ENCODE peak calls at places on chromosomes 6 and 20, in seven cellular contexts. A is H1, O is IMR-90, M is mesenchymal stem cell, D is neuronal stem cell, K is H9, X is trophoblast cell. N is an unnamed sample.

GRCh38 chr6:137452331-137452894 is 41.8 kb downstream of the OLIG3 start:
- DNase-seq in A (no peak), O (peak; percentile 42), M (no peak), D (no peak), K (no peak), X (no peak), N (no peak)

GRCh38 chr6:162149786-162150185 is 577.8 kb downstream of the PRKN start:
- DNase-seq in A (no peak), O (no peak), M (no peak), D (no peak), K (no peak), X (no peak), N (no peak)

GRCh38 chr20:46713957-46714834 is 4.7 kb downstream of the SLC2A10 start:
- DNase-seq in A (no peak), O (no peak), M (no peak), D (no peak), K (no peak), X (no peak), N (no peak)

GRCh38 chr6:130489514-130489913 is 123.7 kb downstream of the TMEM200A start:
- DNase-seq in A (no peak), O (no peak), M (no peak), D (no peak), K (no peak), X (peak; percentile 37), N (no peak)

GRCh38 chr6:46042355-46042999 is 26.8 kb upstream of the CLIC5 start:
- DNase-seq in A (no peak), O (peak; percentile 11), M (peak; percentile 60), D (peak; percentile 21), K (peak; percentile 50), X (peak; percentile 15), N (peak; percentile 81)

GRCh38 chr6:140285471-140285870 is 911.0 kb upstream of the CITED2 start:
- DNase-seq in A (no peak), O (no peak), M (peak; percentile 14), D (no peak), K (no peak), X (no peak), N (no peak)

GRCh38 chr20:18984238-18985200 is 170.9 kb downstream of the SCP2D1 start:
- DNase-seq in A (no peak), O (no peak), M (no peak), D (no peak), K (no peak), X (no peak), N (peak; percentile 16)

GRCh38 chr6:166152660-166153059 is 15.0 kb downstream of the TBXT start:
- DNase-seq in A (no peak), O (no peak), M (no peak), D (no peak), K (no peak), X (no peak), N (no peak)

GRCh38 chr6:8549381-8549780 is 114.0 kb upstream of the SLC35B3 start:
- DNase-seq in A (no peak), O (no peak), M (no peak), D (no peak), K (no peak), X (peak; percentile 66), N (peak; percentile 87)

GRCh38 chr6:137878810-137879285 is 11.8 kb downstream of the TNFAIP3 start:
- DNase-seq in A (peak; percentile 25), O (no peak), M (peak; percentile 15), D (peak; percentile 51), K (peak; percentile 89), X (no peak), N (peak; percentile 92)

GRCh38 chr20:59662161-59662560 is 57.8 kb downstream of the PHACTR3 start:
- DNase-seq in A (no peak), O (no peak), M (no peak), D (no peak), K (no peak), X (no peak), N (no peak)

GRCh38 chr20:35284992-35285805 is 627 bp upstream of the EIF6 start:
- DNase-seq in A (no peak), O (no peak), M (no peak), D (no peak), K (no peak), X (no peak), N (no peak)

GRCh38 chr20:44967207-44967807 is 995 bp downstream of the STK4 start:
- DNase-seq in A (no peak), O (no peak), M (peak; percentile 18), D (no peak), K (no peak), X (no peak), N (no peak)

GRCh38 chr6:125325586-125325985 is 23.8 kb upstream of the HDDC2 start:
- DNase-seq in A (no peak), O (no peak), M (peak; percentile 37), D (no peak), K (no peak), X (no peak), N (no peak)

GRCh38 chr6:67369679-67370078 is 1265.4 kb upstream of the ADGRB3 start:
- DNase-seq in A (no peak), O (no peak), M (no peak), D (no peak), K (no peak), X (no peak), N (no peak)

GRCh38 chr6:143264291-143264834 is 186.1 kb downstream of the ADAT2 start:
- DNase-seq in A (no peak), O (no peak), M (no peak), D (no peak), K (no peak), X (no peak), N (no peak)

GRCh38 chr20:22568872-22569344 is 15.5 kb downstream of the FOXA2 start:
- DNase-seq in A (no peak), O (no peak), M (no peak), D (no peak), K (no peak), X (no peak), N (peak; percentile 19)

GRCh38 chr20:33209789-33210188 is 7.4 kb upstream of the BPIFA3 start:
- DNase-seq in A (no peak), O (peak; percentile 52), M (peak; percentile 61), D (peak; percentile 85), K (peak; percentile 84), X (peak; percentile 79), N (peak; percentile 90)

GRCh38 chr20:6074145-6074561 is 20.3 kb upstream of the LRRN4 start:
- DNase-seq in A (no peak), O (no peak), M (peak; percentile 38), D (no peak), K (peak; percentile 38), X (no peak), N (peak; percentile 81)

GRCh38 chr20:22630698-22631097 is 46.3 kb upstream of the FOXA2 start:
- DNase-seq in A (no peak), O (no peak), M (no peak), D (no peak), K (no peak), X (no peak), N (no peak)

GRCh38 chr6:83252717-83253116 is 59.6 kb downstream of the RWDD2A start:
- DNase-seq in A (no peak), O (peak; percentile 85), M (peak; percentile 59), D (no peak), K (no peak), X (peak; percentile 9), N (peak; percentile 59)

GRCh38 chr20:38290829-38291581 is 13.0 kb upstream of the BPI start:
- DNase-seq in A (peak; percentile 49), O (peak; percentile 95), M (peak; percentile 92), D (no peak), K (peak; percentile 90), X (peak; percentile 56), N (peak; percentile 94)

GRCh38 chr6:42007286-42007685 is 43.0 kb upstream of the TAF8 start:
- DNase-seq in A (no peak), O (no peak), M (no peak), D (no peak), K (no peak), X (no peak), N (no peak)

GRCh38 chr6:133977983-133978895 is 25.2 kb downstream of the TBPL1 start:
- DNase-seq in A (no peak), O (peak; percentile 86), M (peak; percentile 69), D (no peak), K (no peak), X (no peak), N (no peak)

GRCh38 chr6:133969285-133969946 is 16.4 kb downstream of the TBPL1 start:
- DNase-seq in A (no peak), O (no peak), M (no peak), D (no peak), K (no peak), X (no peak), N (no peak)

GRCh38 chr6:133971861-133972260 is 18.8 kb downstream of the TBPL1 start:
- DNase-seq in A (no peak), O (peak; percentile 36), M (no peak), D (no peak), K (no peak), X (no peak), N (no peak)

GRCh38 chr6:133972388-133972787 is 19.4 kb downstream of the TBPL1 start:
- DNase-seq in A (no peak), O (no peak), M (no peak), D (no peak), K (no peak), X (no peak), N (no peak)

GRCh38 chr6:133973109-133973971 is 20.3 kb downstream of the TBPL1 start:
- DNase-seq in A (no peak), O (peak; percentile 72), M (peak; percentile 67), D (peak; percentile 48), K (no peak), X (no peak), N (peak; percentile 66)
- H3K27ac ChIP-seq in A (no peak overlapping the region), O (no peak overlapping the region), M (peak overlapping the region; percentile 45), D (no peak overlapping the region), K (no peak overlapping the region), X (no peak overlapping the region), N (no peak overlapping the region)

GRCh38 chr20:10605547-10606195 is 68.1 kb downstream of the JAG1 start:
- DNase-seq in A (no peak), O (no peak), M (no peak), D (no peak), K (no peak), X (no peak), N (no peak)
- H2AK5ac ChIP-seq in A (no peak overlapping the region), O (peak overlapping the region; percentile 72), M (peak overlapping the region; percentile 67), D (no peak overlapping the region), K (no peak overlapping the region), X (no peak overlapping the region), N (no peak overlapping the region)

GRCh38 chr6:15966000-15966399 is 162.9 kb upstream of the MYLIP start:
- DNase-seq in A (no peak), O (no peak), M (peak; percentile 35), D (no peak), K (no peak), X (no peak), N (no peak)

GRCh38 chr6:15970517-15970916 is 158.4 kb upstream of the MYLIP start:
- DNase-seq in A (no peak), O (no peak), M (no peak), D (no peak), K (no peak), X (no peak), N (no peak)

GRCh38 chr6:15969236-15969778 is 159.6 kb upstream of the MYLIP start:
- DNase-seq in A (no peak), O (no peak), M (no peak), D (no peak), K (no peak), X (peak; percentile 75), N (no peak)

GRCh38 chr6:15968519-15968918 is 160.4 kb upstream of the MYLIP start:
- DNase-seq in A (no peak), O (no peak), M (no peak), D (no peak), K (no peak), X (no peak), N (no peak)
- H3K4ac ChIP-seq in A (no peak overlapping the region), O (no peak overlapping the region), M (no peak overlapping the region), D (no peak overlapping the region), K (no peak overlapping the region), X (no peak overlapping the region), N (no peak overlapping the region)

GRCh38 chr6:31575952-31576684 is 753 bp downstream of the TNF start:
- DNase-seq in A (no peak), O (no peak), M (no peak), D (no peak), K (no peak), X (no peak), N (no peak)
- H3K27ac ChIP-seq in A (no peak overlapping the region), O (no peak overlapping the region), M (no peak overlapping the region), D (no peak overlapping the region), K (no peak overlapping the region), X (peak overlapping the region; percentile 23), N (no peak overlapping the region)

N was measured in mesendoderm.